ENCODE peak calls at places on chromosomes 6 and 20, in eight cellular contexts. T is CD4-positive, alpha-beta T cell; B is GM10248; R is RWPE1; O is AG09309; Q is fibroblast of lung; Z is GM20000; N is ovary. M is an unnamed sample.

GRCh38 chr6:63804381-63804956 is 168.9 kb downstream of the PHF3 start:
- DNase-seq in T (no peak), B (no peak), R (peak; percentile 41), O (peak; percentile 57), Q (peak; percentile 65), Z (no peak), N (no peak), M (no peak)

GRCh38 chr20:45459606-45460005 is 9.9 kb upstream of the WFDC2 start:
- DNase-seq in T (no peak), B (no peak), R (no peak), O (no peak), Q (no peak), Z (no peak), N (no peak), M (no peak)

GRCh38 chr20:46637861-46638366 is 13.3 kb downstream of the SLC13A3 start:
- DNase-seq in T (no peak), B (no peak), R (no peak), O (no peak), Q (no peak), Z (no peak), N (no peak), M (no peak)

GRCh38 chr20:62925420-62926228 is 681 bp downstream of the DIDO1 start:
- DNase-seq in T (peak; percentile 33), B (peak; percentile 32), R (no peak), O (no peak), Q (peak; percentile 32), Z (peak; percentile 60), N (peak; percentile 47), M (peak; percentile 58)

GRCh38 chr6:138572200-138572875 is 73.0 kb upstream of the NHSL1 start:
- DNase-seq in T (no peak), B (no peak), R (peak; percentile 72), O (peak; percentile 65), Q (peak; percentile 89), Z (no peak), N (peak; percentile 62), M (no peak)

GRCh38 chr6:4169028-4169789 is 33.8 kb upstream of the ECI2 start:
- DNase-seq in T (no peak), B (no peak), R (no peak), O (peak; percentile 21), Q (peak; percentile 46), Z (no peak), N (no peak), M (no peak)

GRCh38 chr20:58699246-58700107 is 6.9 kb downstream of the NPEPL1 start:
- DNase-seq in T (no peak), B (no peak), R (no peak), O (no peak), Q (no peak), Z (no peak), N (no peak), M (no peak)

GRCh38 chr6:145468534-145468933 is 266.8 kb downstream of the EPM2A start:
- DNase-seq in T (no peak), B (no peak), R (no peak), O (no peak), Q (no peak), Z (no peak), N (no peak), M (no peak)

GRCh38 chr6:90222724-90223198 is 73.9 kb downstream of the BACH2 start:
- DNase-seq in T (no peak), B (no peak), R (peak; percentile 52), O (no peak), Q (no peak), Z (no peak), N (no peak), M (no peak)

GRCh38 chr6:165743366-165743898 is 80.4 kb upstream of the PDE10A start:
- DNase-seq in T (no peak), B (no peak), R (no peak), O (no peak), Q (no peak), Z (no peak), N (no peak), M (no peak)

GRCh38 chr6:84093405-84094049 is 60.0 kb downstream of the MRAP2 start:
- DNase-seq in T (no peak), B (peak; percentile 12), R (no peak), O (no peak), Q (no peak), Z (no peak), N (no peak), M (no peak)

GRCh38 chr6:48311301-48311700 is 200.3 kb upstream of the PTCHD4 start:
- DNase-seq in T (no peak), B (no peak), R (no peak), O (no peak), Q (no peak), Z (no peak), N (no peak), M (no peak)

GRCh38 chr6:5378331-5378730 is 117.0 kb downstream of the FARS2 start:
- DNase-seq in T (no peak), B (no peak), R (no peak), O (no peak), Q (no peak), Z (no peak), N (no peak), M (no peak)

GRCh38 chr6:14146459-14147096 is 29.0 kb downstream of the CD83 start:
- DNase-seq in T (no peak), B (no peak), R (no peak), O (no peak), Q (no peak), Z (no peak), N (no peak), M (no peak)

GRCh38 chr20:58906894-58907293 is 54.4 kb downstream of the GNAS start:
- DNase-seq in T (no peak), B (no peak), R (peak; percentile 84), O (no peak), Q (peak; percentile 70), Z (no peak), N (no peak), M (no peak)

DNA sequence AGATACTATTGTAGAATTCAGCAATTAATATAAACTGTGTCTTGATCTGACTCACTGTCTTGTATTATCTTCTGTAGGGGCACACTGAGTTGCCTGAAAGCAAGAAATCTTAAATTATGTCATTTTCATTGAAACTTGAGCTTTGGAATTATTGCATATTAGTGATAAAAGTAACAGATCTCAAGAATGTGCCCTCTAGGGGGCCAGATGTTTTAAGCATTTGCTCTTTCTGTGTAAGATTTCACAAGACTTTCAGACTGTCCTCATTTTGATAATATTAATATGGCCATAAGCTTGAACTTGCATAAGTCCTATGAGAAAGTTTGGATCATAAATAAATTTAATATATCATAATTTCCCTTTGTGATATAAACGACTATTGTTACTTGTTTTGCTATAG is 55.5 kb upstream of the MYO6 start:
- DNase-seq in T (no peak), B (no peak), R (no peak), O (peak; percentile 4), Q (peak; percentile 49), Z (no peak), N (no peak), M (no peak)
- TF ChIP-seq CTCF in T (no peak), B (no peak), R (no peak), O (peak; percentile 15), Q (no peak), Z (no peak), N (no peak), M (no peak)

GRCh38 chr6:40287296-40287820 is 299.8 kb downstream of the LRFN2 start:
- DNase-seq in T (no peak), B (no peak), R (no peak), O (no peak), Q (no peak), Z (no peak), N (no peak), M (no peak)

GRCh38 chr6:40288919-40289318 is 298.2 kb downstream of the LRFN2 start:
- DNase-seq in T (no peak), B (no peak), R (no peak), O (no peak), Q (no peak), Z (no peak), N (no peak), M (no peak)

GRCh38 chr6:40286027-40286426 is 301.1 kb downstream of the LRFN2 start:
- DNase-seq in T (no peak), B (no peak), R (no peak), O (no peak), Q (no peak), Z (no peak), N (no peak), M (no peak)

GRCh38 chr6:40285535-40285934 is 301.6 kb downstream of the LRFN2 start:
- DNase-seq in T (no peak), B (no peak), R (no peak), O (no peak), Q (no peak), Z (no peak), N (no peak), M (no peak)

DNA sequence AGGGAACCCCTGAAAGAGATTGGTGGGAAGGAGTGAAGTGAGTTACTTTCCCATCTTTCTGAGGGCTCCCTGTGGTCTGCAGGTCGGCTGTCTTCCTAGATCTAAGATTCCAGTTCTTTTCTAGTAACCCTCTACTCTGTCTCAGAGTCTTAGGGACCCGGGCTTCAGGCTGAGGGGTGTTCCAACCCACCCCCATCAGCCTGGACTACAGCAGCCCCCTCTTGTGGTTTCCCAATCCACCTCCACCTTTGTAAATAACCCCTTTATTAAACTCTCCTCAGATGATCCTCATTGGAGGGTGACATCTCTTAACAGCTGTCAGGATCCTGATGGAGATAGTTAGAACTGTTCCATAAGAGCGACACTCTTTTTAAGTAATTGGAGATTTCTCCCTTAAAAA is 300.4 kb downstream of the LRFN2 start:
- DNase-seq in T (no peak), B (no peak), R (no peak), O (no peak), Q (no peak), Z (no peak), N (no peak), M (no peak)
- TF ChIP-seq CTCF in T (no peak), B (no peak), R (no peak), O (no peak), Q (no peak), Z (no peak), N (no peak), M (no peak)

GRCh38 chr20:32184953-32185603 is 22.5 kb downstream of the PLAGL2 start:
- DNase-seq in T (no peak), B (no peak), R (no peak), O (no peak), Q (no peak), Z (no peak), N (no peak), M (no peak)
- TF ChIP-seq CTCF in T (no peak), B (no peak), R (no peak), O (no peak), Q (no peak), Z (no peak), N (no peak), M (no peak)

DNA sequence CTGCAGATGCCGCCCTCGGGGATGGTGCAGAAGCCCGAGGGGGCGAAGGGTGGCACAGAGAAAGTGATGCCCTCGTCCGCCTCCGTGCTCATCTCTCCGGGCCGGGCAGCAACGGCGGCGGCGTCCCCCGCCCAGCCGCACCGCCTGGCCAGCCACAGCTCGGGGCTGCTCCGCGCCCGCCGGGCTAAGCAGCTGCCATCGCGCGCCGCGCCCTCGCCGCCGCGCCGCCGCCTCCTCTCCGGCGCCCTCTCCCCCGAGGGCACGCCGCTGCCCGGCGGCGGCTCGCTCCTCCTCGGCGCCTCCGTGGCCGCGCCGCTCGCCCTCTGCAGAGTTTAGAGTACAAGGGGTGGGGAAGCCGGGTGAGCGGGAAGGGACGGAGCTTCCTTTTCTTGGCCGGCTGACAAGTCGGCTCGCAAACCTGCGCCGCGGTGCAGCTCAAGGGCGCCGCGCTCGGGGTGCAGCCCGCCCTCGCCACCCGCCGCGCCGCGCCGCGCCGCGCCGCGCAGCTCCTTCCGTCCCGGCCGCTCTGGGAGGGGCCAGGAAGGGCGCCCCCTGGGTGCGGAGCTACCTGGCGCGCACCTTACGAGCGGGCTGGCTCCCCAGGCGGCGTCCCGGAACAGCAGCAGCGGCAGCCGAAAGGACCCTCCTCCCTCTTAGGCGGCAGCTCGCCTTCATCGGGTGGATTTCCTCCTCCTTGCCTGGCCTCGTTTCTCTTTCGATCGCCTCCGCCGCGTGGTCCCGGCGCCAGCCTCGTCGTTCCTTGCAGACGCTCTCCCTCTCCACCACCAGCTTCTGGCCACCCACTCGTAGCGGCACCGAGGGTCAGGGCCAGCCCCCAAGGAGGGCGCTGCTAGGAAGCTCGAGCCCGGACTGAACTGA is at the start of gene MAP3K5:
- DNase-seq in T (peak; percentile 93), B (peak; percentile 74), R (peak; percentile 65), O (no peak), Q (peak; percentile 88), Z (peak; percentile 80), N (peak; percentile 93), M (peak; percentile 69)
- TF ChIP-seq CTCF in T (no peak), B (peak; percentile 86), R (peak; percentile 71), O (peak; percentile 52), Q (peak; percentile 36), Z (peak; percentile 72), N (peak; percentile 18), M (peak; percentile 78)